ENCODE peak calls at places on chromosomes 5 and 9, in nine cellular contexts. G, S, K, V, W, C, T, M and F are unnamed samples.

GRCh38 chr9:120383611-120383998 is 196.4 kb downstream of the CDK5RAP2 start:
- DNase-seq in G (no peak), S (no peak), K (no peak), V (no peak), W (no peak), C (no peak), T (no peak), M (no peak), F (no peak)

GRCh38 chr5:145237843-145238242 is 597.3 kb downstream of the PRELID2 start:
- DNase-seq in G (peak), S (peak), K (no peak), V (peak), W (peak), C (no peak), T (peak), M (no peak), F (peak)

GRCh38 chr5:115262066-115262404 is 642 bp downstream of the PGGT1B start:
- DNase-seq in G (no peak), S (peak), K (no peak), V (peak), W (peak), C (no peak), T (peak), M (no peak), F (no peak)

GRCh38 chr5:6726006-6726405 is 12.8 kb downstream of the TENT4A start:
- DNase-seq in G (no peak), S (no peak), K (no peak), V (no peak), W (no peak), C (no peak), T (no peak), M (no peak), F (no peak)

GRCh38 chr9:16012621-16013020 is 459.8 kb downstream of the CCDC171 start:
- DNase-seq in G (no peak), S (peak), K (no peak), V (peak), W (peak), C (no peak), T (no peak), M (no peak), F (peak)

GRCh38 chr5:63553069-63553468 is 409.2 kb downstream of the HTR1A start:
- DNase-seq in G (no peak), S (peak), K (no peak), V (no peak), W (peak), C (no peak), T (no peak), M (no peak), F (no peak)

GRCh38 chr9:98129451-98129881 is 10.4 kb upstream of the TRIM14 start:
- DNase-seq in G (no peak), S (no peak), K (no peak), V (no peak), W (no peak), C (no peak), T (no peak), M (no peak), F (no peak)

GRCh38 chr9:34628656-34629491 is at the start of gene ARID3C:
- DNase-seq in G (peak), S (peak), K (no peak), V (peak), W (no peak), C (peak), T (no peak), M (no peak), F (peak)

GRCh38 chr5:160506006-160507004 is 84.7 kb downstream of the PTTG1 start:
- DNase-seq in G (no peak), S (no peak), K (peak), V (peak), W (no peak), C (peak), T (peak), M (peak), F (no peak)

GRCh38 chr5:126998201-126998631 is 32.1 kb downstream of the MARCHF3 start:
- DNase-seq in G (no peak), S (no peak), K (no peak), V (peak), W (no peak), C (no peak), T (peak), M (no peak), F (peak)

GRCh38 chr5:145925353-145925752 is 11.0 kb upstream of the SH3RF2 start:
- DNase-seq in G (no peak), S (peak), K (no peak), V (peak), W (peak), C (no peak), T (peak), M (no peak), F (peak)

GRCh38 chr5:16853511-16853910 is 82.6 kb downstream of the MYO10 start:
- DNase-seq in G (no peak), S (no peak), K (no peak), V (no peak), W (no peak), C (no peak), T (no peak), M (no peak), F (no peak)

GRCh38 chr9:133114451-133114885 is 6.6 kb downstream of the RALGDS start:
- DNase-seq in G (no peak), S (no peak), K (peak), V (peak), W (no peak), C (no peak), T (peak), M (peak), F (peak)

GRCh38 chr9:6134661-6135177 is 80.9 kb upstream of the IL33 start:
- DNase-seq in G (no peak), S (peak), K (no peak), V (peak), W (peak), C (no peak), T (no peak), M (no peak), F (no peak)

GRCh38 chr5:73263001-73263710 is 90.2 kb downstream of the TMEM174 start:
- DNase-seq in G (no peak), S (no peak), K (no peak), V (no peak), W (no peak), C (no peak), T (no peak), M (no peak), F (no peak)

GRCh38 chr9:136045595-136046554 is 49.2 kb downstream of the NACC2 start:
- DNase-seq in G (no peak), S (no peak), K (no peak), V (peak), W (no peak), C (no peak), T (peak), M (peak), F (no peak)

GRCh38 chr5:126384985-126385384 is 38.2 kb upstream of the GRAMD2B start:
- DNase-seq in G (no peak), S (peak), K (no peak), V (peak), W (peak), C (no peak), T (peak), M (no peak), F (peak)

GRCh38 chr9:110109331-110110110 is 98.4 kb downstream of the C9orf152 start:
- DNase-seq in G (no peak), S (no peak), K (no peak), V (no peak), W (no peak), C (no peak), T (peak), M (no peak), F (no peak)

GRCh38 chr9:4145482-4145881 is 154.4 kb downstream of the GLIS3 start:
- DNase-seq in G (no peak), S (no peak), K (no peak), V (no peak), W (no peak), C (no peak), T (no peak), M (no peak), F (no peak)

GRCh38 chr5:97547999-97548797 is 365.2 kb upstream of the RIOK2 start:
- DNase-seq in G (no peak), S (no peak), K (no peak), V (peak), W (peak), C (no peak), T (no peak), M (no peak), F (no peak)

GRCh38 chr5:143350790-143351603 is 52.5 kb downstream of the NR3C1 start:
- DNase-seq in G (no peak), S (peak), K (no peak), V (peak), W (peak), C (no peak), T (peak), M (no peak), F (peak)

GRCh38 chr5:52673495-52673894 is 114.2 kb upstream of the ITGA1 start:
- DNase-seq in G (no peak), S (no peak), K (no peak), V (no peak), W (no peak), C (no peak), T (no peak), M (no peak), F (no peak)

GRCh38 chr9:116269250-116269649 is 115.7 kb downstream of the PAPPA start:
- DNase-seq in G (no peak), S (peak), K (no peak), V (peak), W (peak), C (no peak), T (no peak), M (no peak), F (peak)

DNA sequence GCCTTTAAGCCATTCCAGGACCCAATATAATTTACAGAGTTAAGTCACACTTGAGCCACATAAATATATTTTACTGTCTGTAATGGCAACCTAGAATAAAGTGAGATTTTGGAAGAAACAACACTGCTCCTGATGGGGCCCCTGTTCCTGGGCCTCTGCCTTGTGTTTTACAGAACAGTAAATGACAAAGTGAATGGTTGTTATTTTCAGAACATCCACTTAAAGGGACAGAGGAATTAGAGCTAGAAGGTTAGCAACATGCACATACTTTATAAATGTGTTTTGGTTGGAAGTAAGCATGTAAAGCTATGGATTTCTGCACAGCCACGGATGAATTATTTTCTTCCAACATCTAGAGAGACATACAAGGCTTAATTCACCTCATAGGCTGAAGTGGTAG is 3.6 kb downstream of the PTGER4 start:
- DNase-seq in G (no peak), S (no peak), K (no peak), V (peak), W (no peak), C (no peak), T (peak), M (no peak), F (no peak)
- H3K4me3 ChIP-seq in G (no peak), S (peak), K (peak), V (no peak), W (no peak), C (peak), T (peak), M (peak), F (no peak)

DNA sequence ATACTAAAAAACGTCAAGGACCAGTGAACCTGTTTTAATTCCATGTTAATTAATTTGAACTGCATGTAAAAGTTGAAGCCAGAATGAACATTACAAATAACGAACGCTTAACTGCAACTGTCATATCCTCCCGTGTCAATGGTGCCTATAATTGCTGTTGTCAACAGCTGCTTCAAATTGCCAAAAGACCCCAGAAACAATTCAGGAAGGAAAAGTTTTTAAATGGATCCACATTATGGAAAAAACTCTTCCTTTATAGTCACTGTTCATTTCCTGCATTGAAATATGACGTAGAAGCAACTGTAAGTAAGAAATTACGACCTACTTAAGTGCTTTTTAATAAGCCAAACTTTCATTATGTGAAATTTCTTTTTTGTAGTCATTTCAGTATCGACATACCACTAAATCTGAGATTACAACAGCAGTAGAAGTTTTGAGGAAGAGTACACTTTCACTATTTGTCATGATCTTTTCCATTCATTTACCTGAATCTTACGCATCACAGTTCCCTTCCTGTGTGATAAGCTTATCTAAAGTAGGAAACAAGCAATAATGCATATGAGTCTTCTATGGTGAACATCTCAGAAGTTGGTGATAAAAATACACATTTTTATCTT is 37.8 kb downstream of the MEF2C start:
- DNase-seq in G (no peak), S (no peak), K (no peak), V (no peak), W (no peak), C (no peak), T (no peak), M (no peak), F (no peak)
- H3K4me3 ChIP-seq in G (no peak), S (no peak), K (no peak), V (no peak), W (no peak), C (no peak), T (no peak), M (no peak), F (no peak)

GRCh38 chr9:95521699-95522098 is 4.9 kb upstream of the PTCH1 start:
- DNase-seq in G (no peak), S (no peak), K (no peak), V (no peak), W (no peak), C (no peak), T (no peak), M (no peak), F (no peak)
- H3K4me3 ChIP-seq in G (no peak), S (no peak), K (no peak), V (no peak), W (no peak), C (no peak), T (no peak), M (no peak), F (no peak)

GRCh38 chr5:54988218-54988617 is 2.8 kb upstream of the ESM1 start:
- DNase-seq in G (no peak), S (no peak), K (no peak), V (no peak), W (no peak), C (no peak), T (no peak), M (no peak), F (no peak)

GRCh38 chr5:54981928-54982327 is 3.5 kb downstream of the ESM1 start:
- DNase-seq in G (no peak), S (no peak), K (no peak), V (no peak), W (no peak), C (no peak), T (no peak), M (no peak), F (no peak)

GRCh38 chr5:54988817-54989216 is 3.4 kb upstream of the ESM1 start:
- DNase-seq in G (no peak), S (no peak), K (no peak), V (no peak), W (no peak), C (no peak), T (no peak), M (no peak), F (no peak)

GRCh38 chr5:54986269-54986654 is 869 bp upstream of the ESM1 start:
- DNase-seq in G (no peak), S (no peak), K (no peak), V (no peak), W (no peak), C (no peak), T (no peak), M (no peak), F (no peak)

GRCh38 chr5:54985301-54986268 is at the start of gene ESM1:
- DNase-seq in G (no peak), S (peak), K (no peak), V (peak), W (peak), C (no peak), T (peak), M (peak), F (peak)
- H3K4me3 ChIP-seq in G (no peak), S (peak), K (peak), V (peak), W (no peak), C (no peak), T (peak), M (no peak), F (peak)

GRCh38 chr9:124221685-124222084 is 36.1 kb upstream of the NEK6 start:
- DNase-seq in G (no peak), S (no peak), K (no peak), V (peak), W (no peak), C (no peak), T (no peak), M (no peak), F (no peak)
- H3K4me3 ChIP-seq in G (no peak), S (no peak), K (no peak), V (no peak), W (no peak), C (no peak), T (no peak), M (no peak), F (no peak)